ENCODE peak calls at places on chromosomes 13 and 19, in four cellular contexts. Y is cardiac muscle cell, D is MM.1S, E is heart left ventricle. V is an unnamed sample. For H3K27me3, the result is how much of the 10 kb centered on the place peaks cover.

GRCh38 chr13:98888890-98889279 is 89.0 kb downstream of the DOCK9 start:
- DNase-seq in E (no peak), Y (no peak), D (no peak), V (no peak)

GRCh38 chr13:42181381-42181953 is 90.5 kb upstream of the AKAP11 start:
- DNase-seq in D (no peak), E (no peak), Y (peak), V (no peak)

GRCh38 chr13:20489185-20489820 is 36.4 kb downstream of the CRYL1 start:
- DNase-seq in D (peak), E (peak), Y (no peak), V (peak)

GRCh38 chr19:42113641-42114348 is 18.5 kb downstream of the POU2F2 start:
- DNase-seq in Y (peak), D (no peak), E (peak), V (peak)

GRCh38 chr19:46009530-46010510 is 13.0 kb downstream of the PGLYRP1 start:
- DNase-seq in D (peak), Y (peak), E (peak), V (peak)

GRCh38 chr19:42233106-42233505 is 9.3 kb downstream of the GSK3A start:
- DNase-seq in E (no peak), D (no peak), Y (no peak), V (no peak)

GRCh38 chr13:46321494-46322225 is 65.4 kb downstream of the RUBCNL start:
- DNase-seq in Y (peak), E (peak), D (peak), V (peak)

GRCh38 chr13:32056316-32056715 is 24.7 kb downstream of the FRY start:
- DNase-seq in D (no peak), Y (no peak), E (no peak), V (no peak)

DNA sequence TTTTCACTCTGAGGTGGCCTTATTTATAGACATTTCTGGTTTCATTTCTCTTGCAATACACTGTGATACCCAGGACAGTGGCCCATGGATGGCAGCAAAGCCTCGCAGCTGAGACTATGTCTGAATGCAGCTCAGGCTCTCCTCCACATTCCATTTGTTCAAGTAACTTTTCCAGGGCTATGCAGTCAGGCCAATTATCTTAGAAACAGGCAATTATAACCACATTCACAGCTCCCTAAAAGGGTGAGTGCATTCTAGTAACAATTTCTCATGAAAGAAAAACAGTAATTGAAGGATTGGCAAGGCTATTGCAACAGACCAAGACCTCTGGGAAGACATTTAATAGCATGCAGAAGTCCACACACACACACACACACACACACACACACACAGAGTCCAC is 264.0 kb downstream of the TBC1D4 start:
- DNase-seq in E (no peak), Y (peak), D (peak), V (no peak)
- TF ChIP-seq CTCF in E (no peak), Y (no peak), D (no peak), V (no peak)

GRCh38 chr19:44755219-44755618 is 6.7 kb downstream of the BCL3 start:
- DNase-seq in Y (no peak), E (no peak), D (no peak), V (no peak)

GRCh38 chr19:44754743-44755066 is 6.2 kb downstream of the BCL3 start:
- DNase-seq in E (no peak), Y (no peak), D (no peak), V (no peak)

GRCh38 chr19:44752816-44753618 is 4.5 kb downstream of the BCL3 start:
- DNase-seq in E (peak), Y (peak), D (peak), V (peak)

GRCh38 chr19:44753619-44753931 is 5.1 kb downstream of the BCL3 start:
- DNase-seq in D (no peak), E (no peak), Y (no peak), V (no peak)

DNA sequence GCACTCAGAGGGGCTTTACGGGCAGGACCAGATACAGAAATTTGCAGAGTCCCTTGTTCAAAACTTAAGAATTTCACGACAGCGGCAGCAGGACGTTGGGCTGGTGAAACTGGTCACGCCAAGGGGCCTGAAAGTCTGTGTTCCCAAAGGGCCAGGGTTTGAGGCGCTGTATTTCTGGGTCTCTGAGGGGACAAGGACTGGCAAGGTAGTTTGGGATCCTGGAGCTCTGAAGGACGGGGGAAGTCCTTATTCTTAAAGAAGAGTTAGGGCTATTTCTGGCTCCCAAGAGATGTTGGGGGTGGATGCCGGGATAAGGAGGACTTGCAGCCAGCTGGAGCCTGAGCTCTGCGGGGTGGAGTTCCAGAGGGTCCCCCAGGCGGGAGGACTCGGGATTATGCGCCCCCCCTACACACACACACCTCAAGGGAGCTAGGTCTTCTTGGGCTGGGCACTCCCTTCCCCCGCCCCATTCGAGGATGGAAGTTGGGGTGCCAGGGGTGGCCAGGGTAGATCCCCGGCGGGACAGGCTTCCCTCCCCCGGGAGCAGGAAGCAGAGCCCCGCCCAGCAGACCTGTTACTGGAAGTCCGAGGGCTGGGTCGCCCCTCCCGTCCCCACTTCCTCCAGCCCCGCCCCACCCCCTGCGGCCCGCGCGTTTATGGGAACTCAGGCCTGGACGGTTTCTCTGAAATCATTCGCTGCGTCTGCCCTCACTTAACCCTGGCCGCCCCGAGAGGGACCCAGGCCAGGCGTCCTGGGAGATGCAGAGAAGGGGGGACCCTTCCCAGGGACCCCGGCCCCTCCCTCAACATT is 5.6 kb downstream of the BCL3 start:
- DNase-seq in D (peak), E (peak), Y (peak), V (peak)
- H3K27me3 ChIP-seq in D (under half), E (under half), Y (under half), V (under half)

GRCh38 chr19:5436101-5436947 is 18.9 kb upstream of the ZNRF4 start:
- DNase-seq in D (no peak), Y (peak), E (peak), V (no peak)
- H3K4me3 ChIP-seq in D (no peak), Y (peak), E (no peak), V (no peak)

GRCh38 chr19:5026706-5027273 is 57.9 kb downstream of the KDM4B start:
- DNase-seq in D (no peak), E (no peak), Y (peak), V (no peak)
- TF ChIP-seq CTCF in D (no peak), E (no peak), Y (no peak), V (no peak)

GRCh38 chr19:13056052-13056660 is 46.5 kb downstream of the LYL1 start:
- DNase-seq in D (no peak), Y (peak), E (peak), V (peak)

GRCh38 chr19:13053761-13054604 is 48.7 kb downstream of the LYL1 start:
- DNase-seq in Y (peak), D (no peak), E (peak), V (peak)

GRCh38 chr19:13054605-13055212 is 47.9 kb downstream of the LYL1 start:
- DNase-seq in E (no peak), D (no peak), Y (no peak), V (no peak)

GRCh38 chr19:13057147-13057572 is 45.5 kb downstream of the LYL1 start:
- DNase-seq in D (no peak), E (no peak), Y (no peak), V (no peak)

GRCh38 chr19:13055213-13056051 is 47.2 kb downstream of the LYL1 start:
- DNase-seq in E (peak), Y (peak), D (no peak), V (no peak)
- H3K27me3 ChIP-seq in E (under half), Y (half or more), D (under half), V (under half)

GRCh38 chr19:27750697-27751391 is 1462.1 kb downstream of the UQCRFS1 start:
- DNase-seq in D (no peak), Y (no peak), E (no peak), V (no peak)

GRCh38 chr19:27744926-27745844 is 1467.8 kb downstream of the UQCRFS1 start:
- DNase-seq in Y (no peak), D (no peak), E (peak), V (no peak)

GRCh38 chr19:27745978-27746542 is 1466.9 kb downstream of the UQCRFS1 start:
- DNase-seq in E (no peak), D (no peak), Y (no peak), V (no peak)

GRCh38 chr19:27748551-27749152 is 1464.3 kb downstream of the UQCRFS1 start:
- DNase-seq in Y (no peak), E (no peak), D (no peak), V (no peak)

DNA sequence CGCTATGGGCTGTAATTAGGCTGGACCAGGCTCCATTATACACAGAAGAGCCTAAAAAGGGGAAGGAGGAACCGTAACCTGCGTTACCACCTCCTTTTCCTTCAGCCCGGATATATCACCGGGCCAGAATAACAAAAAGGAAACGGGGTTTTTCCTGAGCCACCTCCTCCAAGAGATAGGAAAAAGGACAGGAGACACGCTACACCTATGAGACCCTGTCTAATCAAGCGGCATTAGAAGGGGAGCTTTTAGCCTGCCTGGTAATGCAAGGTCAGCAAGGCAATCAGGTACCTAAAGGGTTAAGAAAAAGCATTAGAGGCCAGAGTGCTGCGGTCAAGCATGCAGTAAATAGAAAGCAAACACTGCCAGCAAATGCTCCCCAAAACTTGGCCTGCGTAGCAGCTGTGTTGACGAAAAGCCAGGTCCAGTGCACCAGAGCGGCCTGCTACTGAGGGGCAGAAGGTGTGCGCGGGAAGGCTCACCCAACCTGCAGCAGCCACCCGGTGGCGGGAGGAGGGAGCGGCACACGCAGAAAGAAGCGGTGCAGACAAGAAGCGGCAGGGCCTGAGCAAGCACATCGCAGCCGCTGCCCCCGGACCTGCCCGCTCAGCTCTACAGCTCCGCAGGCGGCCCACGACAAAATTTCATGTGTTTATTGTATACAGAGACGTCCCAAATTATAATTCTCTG is 1466.1 kb downstream of the UQCRFS1 start:
- DNase-seq in Y (peak), E (peak), D (peak), V (peak)
- H3K4me3 ChIP-seq in Y (no peak), E (no peak), D (no peak), V (no peak)

GRCh38 chr13:84823528-84823927 is 941.3 kb upstream of the SLITRK1 start:
- DNase-seq in E (no peak), D (no peak), Y (no peak), V (no peak)
- TF ChIP-seq CTCF in E (no peak), D (no peak), Y (no peak), V (no peak)

GRCh38 chr13:76336889-76337844 is 549.0 kb downstream of the KCTD12 start:
- DNase-seq in E (peak), Y (no peak), D (no peak), V (no peak)
- H3K27me3 ChIP-seq in E (under half), Y (under half), D (under half), V (under half)

V was measured in bronchial epithelial cell.